ENCODE peak calls at places on chromosomes 12 and 14, in nine cellular contexts. W, B, P, H, N, L, C, Q and K are unnamed samples.

GRCh38 chr12:131140697-131141096 is 187.0 kb downstream of the ADGRD1 start:
- DNase-seq in W (no peak), B (no peak), P (no peak), H (no peak), N (no peak), L (no peak), C (no peak), Q (no peak), K (no peak)

GRCh38 chr12:55706840-55707671 is 648 bp downstream of the ITGA7 start:
- DNase-seq in W (no peak), B (no peak), P (peak), H (no peak), N (no peak), L (peak), C (peak), Q (no peak), K (no peak)

GRCh38 chr14:104130974-104131651 is 7.3 kb upstream of the KIF26A start:
- DNase-seq in W (peak), B (peak), P (peak), H (no peak), N (no peak), L (peak), C (peak), Q (peak), K (peak)

GRCh38 chr14:74647061-74647833 is 35.2 kb upstream of the LTBP2 start:
- DNase-seq in W (no peak), B (no peak), P (no peak), H (no peak), N (no peak), L (peak), C (no peak), Q (no peak), K (no peak)

GRCh38 chr14:79298373-79298772 is 912.9 kb downstream of the DIO2 start:
- DNase-seq in W (no peak), B (no peak), P (no peak), H (no peak), N (no peak), L (no peak), C (peak), Q (no peak), K (no peak)

GRCh38 chr14:93430319-93430801 is 379 bp upstream of the UNC79 start:
- DNase-seq in W (peak), B (no peak), P (no peak), H (no peak), N (peak), L (peak), C (peak), Q (no peak), K (no peak)

GRCh38 chr12:105523164-105524057 is 192.9 kb downstream of the C12orf75 start:
- DNase-seq in W (peak), B (peak), P (no peak), H (no peak), N (no peak), L (peak), C (no peak), Q (no peak), K (no peak)

GRCh38 chr12:132708150-132708549 is 2.5 kb upstream of the PGAM5 start:
- DNase-seq in W (no peak), B (no peak), P (no peak), H (no peak), N (no peak), L (no peak), C (no peak), Q (no peak), K (no peak)

GRCh38 chr14:39102265-39102968 is 618 bp downstream of the SEC23A start:
- DNase-seq in W (peak), B (peak), P (no peak), H (no peak), N (no peak), L (peak), C (peak), Q (no peak), K (peak)

GRCh38 chr12:47768323-47768811 is 4.7 kb upstream of the SLC48A1 start:
- DNase-seq in W (no peak), B (no peak), P (no peak), H (no peak), N (no peak), L (peak), C (peak), Q (no peak), K (no peak)

GRCh38 chr12:10301103-10301502 is 6.6 kb upstream of the KLRD1 start:
- DNase-seq in W (no peak), B (no peak), P (peak), H (no peak), N (no peak), L (peak), C (no peak), Q (peak), K (no peak)

GRCh38 chr14:24734917-24735500 is 101.0 kb upstream of the GZMB start:
- DNase-seq in W (peak), B (peak), P (no peak), H (no peak), N (peak), L (peak), C (peak), Q (peak), K (peak)

GRCh38 chr12:11581179-11581755 is 68.2 kb upstream of the ETV6 start:
- DNase-seq in W (peak), B (peak), P (peak), H (peak), N (peak), L (peak), C (peak), Q (peak), K (peak)